ENCODE peak calls at places on chromosome 3, in eight cellular contexts. One of them, this sample, is unnamed.

GRCh38 chr3:33299395-33300081 is 22.3 kb downstream of the FBXL2 start:
- DNase-seq in fibroblast of mammary gland: peak
- DNase-seq in AG10803: peak
- DNase-seq in OCI-LY7: no peak
- DNase-seq in upper lobe of left lung: no peak
- DNase-seq in cardiac fibroblast: peak
- DNase-seq in A673: no peak
- DNase-seq in astrocyte: peak
- DNase-seq in this sample: peak

GRCh38 chr3:113242091-113242581 is 30.8 kb downstream of the BOC start:
- DNase-seq in OCI-LY7: no peak
- DNase-seq in A673: peak
- DNase-seq in cardiac fibroblast: peak
- DNase-seq in AG10803: peak
- DNase-seq in upper lobe of left lung: no peak
- DNase-seq in astrocyte: peak
- DNase-seq in fibroblast of mammary gland: peak
- DNase-seq in this sample: peak

GRCh38 chr3:41579861-41580260 is 380.6 kb downstream of the CTNNB1 start:
- DNase-seq in AG10803: no peak
- DNase-seq in fibroblast of mammary gland: no peak
- DNase-seq in A673: no peak
- DNase-seq in astrocyte: no peak
- DNase-seq in upper lobe of left lung: no peak
- DNase-seq in OCI-LY7: no peak
- DNase-seq in cardiac fibroblast: no peak
- DNase-seq in this sample: no peak

GRCh38 chr3:150870406-150870805 is 34.8 kb downstream of the MINDY4B start:
- DNase-seq in OCI-LY7: no peak
- DNase-seq in astrocyte: peak
- DNase-seq in cardiac fibroblast: peak
- DNase-seq in fibroblast of mammary gland: peak
- DNase-seq in AG10803: peak
- DNase-seq in A673: no peak
- DNase-seq in upper lobe of left lung: no peak
- DNase-seq in this sample: peak

GRCh38 chr3:49867871-49868321 is 1.8 kb downstream of the CAMKV start:
- DNase-seq in cardiac fibroblast: peak
- DNase-seq in upper lobe of left lung: no peak
- DNase-seq in AG10803: peak
- DNase-seq in A673: peak
- DNase-seq in astrocyte: peak
- DNase-seq in OCI-LY7: peak
- DNase-seq in fibroblast of mammary gland: peak
- DNase-seq in this sample: peak

GRCh38 chr3:195153121-195153520 is 117.8 kb downstream of the XXYLT1 start:
- DNase-seq in fibroblast of mammary gland: no peak
- DNase-seq in AG10803: peak
- DNase-seq in astrocyte: no peak
- DNase-seq in upper lobe of left lung: no peak
- DNase-seq in OCI-LY7: no peak
- DNase-seq in A673: peak
- DNase-seq in cardiac fibroblast: no peak
- DNase-seq in this sample: peak

GRCh38 chr3:50256978-50257890 is 11.7 kb upstream of the SEMA3B start:
- DNase-seq in upper lobe of left lung: no peak
- DNase-seq in OCI-LY7: peak
- DNase-seq in fibroblast of mammary gland: no peak
- DNase-seq in cardiac fibroblast: peak
- DNase-seq in AG10803: no peak
- DNase-seq in astrocyte: no peak
- DNase-seq in A673: no peak
- DNase-seq in this sample: peak

GRCh38 chr3:9397911-9398714 is 698 bp downstream of the SETD5 start:
- DNase-seq in AG10803: peak
- DNase-seq in upper lobe of left lung: no peak
- DNase-seq in A673: peak
- DNase-seq in cardiac fibroblast: peak
- DNase-seq in OCI-LY7: peak
- DNase-seq in fibroblast of mammary gland: peak
- DNase-seq in astrocyte: no peak
- DNase-seq in this sample: peak

GRCh38 chr3:111598139-111598538 is 3.0 kb upstream of the ZBED2 start:
- DNase-seq in upper lobe of left lung: no peak
- DNase-seq in astrocyte: no peak
- DNase-seq in A673: no peak
- DNase-seq in OCI-LY7: no peak
- DNase-seq in cardiac fibroblast: no peak
- DNase-seq in AG10803: no peak
- DNase-seq in fibroblast of mammary gland: no peak
- DNase-seq in this sample: no peak

GRCh38 chr3:185965496-185965895 is 27.7 kb upstream of the TRA2B start:
- DNase-seq in OCI-LY7: no peak
- DNase-seq in astrocyte: no peak
- DNase-seq in cardiac fibroblast: no peak
- DNase-seq in AG10803: no peak
- DNase-seq in upper lobe of left lung: no peak
- DNase-seq in A673: no peak
- DNase-seq in fibroblast of mammary gland: no peak
- DNase-seq in this sample: no peak

GRCh38 chr3:185959609-185960517 is 22.0 kb upstream of the TRA2B start:
- DNase-seq in AG10803: peak
- DNase-seq in astrocyte: peak
- DNase-seq in cardiac fibroblast: peak
- DNase-seq in fibroblast of mammary gland: peak
- DNase-seq in OCI-LY7: no peak
- DNase-seq in upper lobe of left lung: no peak
- DNase-seq in A673: peak
- DNase-seq in this sample: peak

GRCh38 chr3:185960518-185961288 is 22.9 kb upstream of the TRA2B start:
- DNase-seq in astrocyte: no peak
- DNase-seq in OCI-LY7: no peak
- DNase-seq in cardiac fibroblast: peak
- DNase-seq in fibroblast of mammary gland: no peak
- DNase-seq in A673: no peak
- DNase-seq in AG10803: no peak
- DNase-seq in upper lobe of left lung: no peak
- DNase-seq in this sample: no peak

GRCh38 chr3:185958626-185959025 is 20.8 kb upstream of the TRA2B start:
- DNase-seq in astrocyte: no peak
- DNase-seq in upper lobe of left lung: no peak
- DNase-seq in AG10803: no peak
- DNase-seq in OCI-LY7: no peak
- DNase-seq in A673: no peak
- DNase-seq in cardiac fibroblast: peak
- DNase-seq in fibroblast of mammary gland: peak
- DNase-seq in this sample: peak

DNA sequence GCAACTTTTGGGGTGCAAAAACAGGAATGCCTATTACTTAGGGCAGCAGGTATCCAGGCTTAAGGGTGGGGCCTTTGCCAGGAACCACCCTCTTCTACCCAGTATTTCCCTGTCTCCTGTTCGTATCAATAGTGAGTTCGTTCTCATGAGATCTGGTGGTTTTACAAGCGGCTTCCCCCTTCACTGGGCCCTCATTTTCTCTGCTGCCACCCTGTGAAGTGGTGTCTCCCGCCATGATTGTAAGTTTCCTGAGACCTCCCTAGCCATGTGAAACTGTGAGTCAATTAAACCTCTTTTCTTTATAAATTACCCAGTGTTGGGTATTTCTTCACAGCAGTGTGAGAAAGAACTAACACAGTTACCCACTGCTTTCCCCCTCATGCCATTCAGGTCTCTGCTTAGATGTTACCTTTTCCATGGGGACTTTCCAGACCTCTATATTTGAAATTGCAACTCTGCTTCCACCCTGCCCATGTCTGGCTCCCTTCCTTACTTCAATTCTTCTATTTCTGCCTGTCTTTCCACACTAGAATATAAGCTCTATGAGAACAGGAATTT is 23.9 kb upstream of the TRA2B start:
- DNase-seq in cardiac fibroblast: no peak
- DNase-seq in upper lobe of left lung: no peak
- DNase-seq in OCI-LY7: no peak
- DNase-seq in AG10803: no peak
- DNase-seq in fibroblast of mammary gland: no peak
- DNase-seq in astrocyte: no peak
- DNase-seq in A673: no peak
- DNase-seq in this sample: no peak
- H3K4me3 ChIP-seq in cardiac fibroblast: no peak
- H3K4me3 ChIP-seq in upper lobe of left lung: no peak
- H3K4me3 ChIP-seq in OCI-LY7: no peak
- H3K4me3 ChIP-seq in AG10803: no peak
- H3K4me3 ChIP-seq in fibroblast of mammary gland: no peak
- H3K4me3 ChIP-seq in astrocyte: no peak
- H3K4me3 ChIP-seq in A673: no peak
- H3K4me3 ChIP-seq in this sample: peak

DNA sequence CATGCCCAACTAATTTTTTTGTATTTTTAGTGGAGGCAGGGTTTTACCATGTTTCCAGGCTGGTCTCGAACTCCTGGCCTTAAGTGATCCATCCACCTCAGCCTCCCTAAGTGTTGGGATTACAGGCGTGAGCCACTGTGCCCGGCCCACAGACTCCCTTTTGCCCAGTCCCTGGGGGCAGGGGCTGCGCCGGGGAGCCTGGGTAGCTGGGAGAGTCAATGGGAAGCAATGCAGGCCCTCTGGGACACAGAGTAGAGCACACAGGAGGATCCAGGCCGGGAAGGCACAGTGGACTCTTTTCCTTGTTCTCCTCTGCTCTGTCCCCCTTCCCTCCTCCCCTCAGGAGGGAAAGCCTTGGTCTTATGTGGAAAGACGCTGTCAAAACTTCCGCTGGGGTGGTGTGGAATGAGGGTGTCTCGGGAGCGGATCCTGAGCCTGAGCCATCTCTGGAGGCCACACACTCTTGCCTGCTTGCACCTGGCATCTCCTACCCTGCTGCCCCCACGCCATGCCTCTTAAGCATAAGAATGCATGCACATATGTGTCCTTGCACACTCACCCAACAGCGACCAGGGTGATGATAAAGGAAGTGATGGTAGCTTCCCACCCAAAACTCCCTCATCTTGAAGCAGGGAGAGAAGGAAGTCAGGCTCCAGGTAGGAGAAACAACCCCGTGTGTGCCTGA is 11.9 kb upstream of the PRKCD start:
- DNase-seq in AG10803: no peak
- DNase-seq in astrocyte: no peak
- DNase-seq in fibroblast of mammary gland: no peak
- DNase-seq in cardiac fibroblast: no peak
- DNase-seq in OCI-LY7: no peak
- DNase-seq in A673: no peak
- DNase-seq in upper lobe of left lung: peak
- DNase-seq in this sample: no peak
- TF ChIP-seq CTCF in AG10803: no peak
- TF ChIP-seq CTCF in astrocyte: no peak
- TF ChIP-seq CTCF in fibroblast of mammary gland: no peak
- TF ChIP-seq CTCF in cardiac fibroblast: no peak
- TF ChIP-seq CTCF in OCI-LY7: no peak
- TF ChIP-seq CTCF in A673: no peak
- TF ChIP-seq CTCF in upper lobe of left lung: no peak
- TF ChIP-seq CTCF in this sample: no peak

GRCh38 chr3:138468451-138468850 is 34.0 kb downstream of the ESYT3 start:
- DNase-seq in upper lobe of left lung: no peak
- DNase-seq in astrocyte: no peak
- DNase-seq in AG10803: no peak
- DNase-seq in cardiac fibroblast: no peak
- DNase-seq in OCI-LY7: no peak
- DNase-seq in fibroblast of mammary gland: no peak
- DNase-seq in A673: no peak
- DNase-seq in this sample: no peak
- H3K4me3 ChIP-seq in upper lobe of left lung: no peak
- H3K4me3 ChIP-seq in astrocyte: no peak
- H3K4me3 ChIP-seq in AG10803: no peak
- H3K4me3 ChIP-seq in cardiac fibroblast: no peak
- H3K4me3 ChIP-seq in OCI-LY7: no peak
- H3K4me3 ChIP-seq in fibroblast of mammary gland: no peak
- H3K4me3 ChIP-seq in A673: no peak
- H3K4me3 ChIP-seq in this sample: no peak

GRCh38 chr3:184812845-184813157 is 835 bp downstream of the VPS8 start:
- DNase-seq in AG10803: no peak
- DNase-seq in OCI-LY7: no peak
- DNase-seq in upper lobe of left lung: no peak
- DNase-seq in A673: no peak
- DNase-seq in cardiac fibroblast: no peak
- DNase-seq in fibroblast of mammary gland: no peak
- DNase-seq in astrocyte: no peak
- DNase-seq in this sample: no peak

GRCh38 chr3:184811034-184811433 is 932 bp upstream of the VPS8 start:
- DNase-seq in cardiac fibroblast: no peak
- DNase-seq in fibroblast of mammary gland: no peak
- DNase-seq in upper lobe of left lung: no peak
- DNase-seq in A673: no peak
- DNase-seq in AG10803: no peak
- DNase-seq in OCI-LY7: no peak
- DNase-seq in astrocyte: no peak
- DNase-seq in this sample: no peak

GRCh38 chr3:184813357-184813756 is 1.4 kb downstream of the VPS8 start:
- DNase-seq in AG10803: no peak
- DNase-seq in astrocyte: no peak
- DNase-seq in upper lobe of left lung: no peak
- DNase-seq in OCI-LY7: no peak
- DNase-seq in cardiac fibroblast: no peak
- DNase-seq in fibroblast of mammary gland: no peak
- DNase-seq in A673: no peak
- DNase-seq in this sample: no peak

GRCh38 chr3:184811663-184811998 is 335 bp upstream of the VPS8 start:
- DNase-seq in A673: no peak
- DNase-seq in cardiac fibroblast: no peak
- DNase-seq in AG10803: no peak
- DNase-seq in astrocyte: no peak
- DNase-seq in upper lobe of left lung: no peak
- DNase-seq in OCI-LY7: no peak
- DNase-seq in fibroblast of mammary gland: no peak
- DNase-seq in this sample: no peak

DNA sequence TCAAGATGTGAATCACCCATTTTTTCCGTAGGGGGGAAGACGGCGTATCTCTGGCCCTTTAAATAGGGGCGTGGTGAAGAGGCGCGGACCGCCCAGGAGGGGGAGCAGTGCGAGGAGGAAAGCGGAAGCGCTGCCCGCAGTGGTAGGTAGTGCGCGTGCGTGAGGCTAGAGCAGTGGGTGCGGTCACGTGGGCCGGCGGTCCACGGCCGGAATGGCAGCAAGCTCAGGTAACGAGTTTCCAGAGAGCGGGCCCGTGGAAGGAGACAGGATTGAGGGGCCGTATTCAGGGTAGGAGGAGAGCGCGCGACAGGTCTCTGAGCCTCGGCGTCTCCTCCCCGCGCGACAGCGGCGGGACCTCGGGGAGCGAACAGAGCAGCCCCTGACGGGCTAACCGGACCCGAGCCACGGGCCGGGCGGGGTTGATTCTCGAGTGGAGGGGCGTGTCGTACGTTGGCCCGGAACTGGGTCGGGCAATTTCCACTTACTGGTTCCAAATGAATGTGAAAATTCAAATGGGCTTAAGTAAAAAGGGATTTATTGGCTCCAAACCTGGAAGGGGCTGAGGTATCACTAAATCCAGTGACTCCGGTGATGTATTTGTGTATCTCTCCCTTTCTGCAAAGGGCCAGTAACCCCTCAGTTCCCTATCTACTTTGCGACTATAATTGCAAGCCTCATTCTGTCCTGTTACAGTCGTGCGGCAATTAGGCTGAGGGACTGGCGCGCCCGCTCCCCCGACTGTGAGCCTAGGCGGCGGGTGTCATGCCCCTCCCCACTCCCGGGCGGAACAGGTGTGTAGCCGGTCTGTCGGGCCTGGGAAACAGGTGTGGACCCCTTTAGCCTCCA is at the start of gene VPS8:
- DNase-seq in AG10803: peak
- DNase-seq in upper lobe of left lung: peak
- DNase-seq in OCI-LY7: peak
- DNase-seq in fibroblast of mammary gland: peak
- DNase-seq in A673: peak
- DNase-seq in cardiac fibroblast: peak
- DNase-seq in astrocyte: peak
- DNase-seq in this sample: peak
- TF ChIP-seq CTCF in AG10803: peak
- TF ChIP-seq CTCF in upper lobe of left lung: peak
- TF ChIP-seq CTCF in OCI-LY7: peak
- TF ChIP-seq CTCF in fibroblast of mammary gland: peak
- TF ChIP-seq CTCF in A673: peak
- TF ChIP-seq CTCF in cardiac fibroblast: peak
- TF ChIP-seq CTCF in astrocyte: peak
- TF ChIP-seq CTCF in this sample: peak